ENCODE peak calls at places on chromosomes 2 and 18, in ten cellular contexts. W is astrocyte, N is upper lobe of right lung, S is WTC11, P is heart left ventricle, G is neural crest cell, L is spleen, R is lower lobe of right lung, X is cardiac muscle cell, V is HFFc6. I is an unnamed sample.

GRCh38 chr2:30255466-30256408 is 24.4 kb downstream of the LBH start:
- DNase-seq in W (no peak), N (no peak), S (no peak), P (no peak), G (no peak), L (no peak), R (no peak), X (no peak), V (no peak), I (no peak)

GRCh38 chr18:8849696-8850095 is 144.3 kb downstream of the MTCL1 start:
- DNase-seq in W (peak), N (no peak), S (no peak), P (no peak), G (no peak), L (no peak), R (no peak), X (no peak), V (peak), I (no peak)

GRCh38 chr2:62216616-62217015 is 20.7 kb downstream of the B3GNT2 start:
- DNase-seq in W (peak), N (no peak), S (no peak), P (no peak), G (no peak), L (no peak), R (no peak), X (no peak), V (peak), I (no peak)

GRCh38 chr2:78707776-78708386 is 317.6 kb upstream of the REG3G start:
- DNase-seq in W (no peak), N (no peak), S (no peak), P (no peak), G (no peak), L (no peak), R (no peak), X (no peak), V (no peak), I (no peak)

GRCh38 chr18:24181806-24182205 is 42.9 kb downstream of the CABYR start:
- DNase-seq in W (peak), N (no peak), S (no peak), P (no peak), G (no peak), L (no peak), R (no peak), X (no peak), V (no peak), I (no peak)

GRCh38 chr2:37670378-37671012 is 947 bp downstream of the CDC42EP3 start:
- DNase-seq in W (no peak), N (no peak), S (no peak), P (peak), G (no peak), L (no peak), R (no peak), X (peak), V (no peak), I (no peak)

GRCh38 chr2:176178807-176179271 is 9.6 kb upstream of the HOXD1 start:
- DNase-seq in W (peak), N (no peak), S (no peak), P (no peak), G (no peak), L (no peak), R (no peak), X (no peak), V (no peak), I (no peak)

GRCh38 chr2:232787806-232788205 is 11.4 kb upstream of the KCNJ13 start:
- DNase-seq in W (no peak), N (no peak), S (no peak), P (no peak), G (no peak), L (no peak), R (no peak), X (no peak), V (no peak), I (no peak)

GRCh38 chr2:164061129-164061746 is 325.4 kb upstream of the FIGN start:
- DNase-seq in W (no peak), N (no peak), S (peak), P (no peak), G (peak), L (no peak), R (no peak), X (peak), V (peak), I (no peak)

DNA sequence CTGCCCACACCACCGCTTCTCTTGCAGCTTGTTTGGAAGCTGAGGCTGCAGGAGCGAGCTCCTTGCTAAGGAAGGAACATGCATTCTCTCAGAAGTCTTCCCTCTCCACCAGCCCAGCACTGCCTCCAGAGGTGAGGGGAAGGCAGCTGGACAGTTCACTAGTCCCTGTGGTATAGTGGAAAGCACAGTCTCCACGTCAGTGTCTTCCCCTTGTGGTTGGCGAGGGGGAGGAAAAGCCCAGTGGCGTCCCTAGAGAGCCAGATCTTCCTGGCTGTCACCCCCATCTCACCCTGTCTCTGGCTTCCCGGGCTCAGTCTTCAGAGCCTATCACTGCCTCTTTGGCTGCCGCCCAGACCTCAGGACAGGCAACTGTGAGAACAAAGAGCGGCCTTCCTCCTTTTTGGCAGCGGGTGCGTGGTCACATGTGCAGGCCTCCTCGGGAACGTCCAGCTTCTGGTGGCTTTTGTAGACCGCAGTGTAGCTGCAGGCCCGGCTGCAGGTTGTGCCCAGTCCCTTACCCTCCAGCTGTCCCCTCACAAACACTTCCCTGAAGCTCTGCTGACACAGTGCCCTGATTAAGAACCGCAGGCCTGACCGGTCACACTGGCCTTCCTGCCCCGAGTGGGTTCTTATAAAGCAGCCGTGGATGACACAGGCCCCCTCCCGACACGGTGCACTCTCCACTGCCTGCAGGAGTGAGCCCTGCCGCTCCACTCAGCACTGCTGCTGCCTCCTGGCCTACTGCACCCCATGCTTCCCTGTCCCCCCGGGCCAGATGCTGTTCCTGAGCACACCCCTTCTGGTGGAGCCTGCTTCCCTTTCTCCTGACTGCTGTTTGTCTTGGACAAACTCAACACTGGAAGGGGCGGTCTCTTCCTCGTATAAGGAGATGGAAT is 90.9 kb downstream of the RNF144A start:
- DNase-seq in W (peak), N (peak), S (no peak), P (peak), G (no peak), L (peak), R (peak), X (peak), V (no peak), I (no peak)
- TF ChIP-seq CTCF in W (peak), N (peak), S (no peak), P (no peak), G (no peak), L (no peak), R (peak), X (peak), V (no peak), I (peak)

DNA sequence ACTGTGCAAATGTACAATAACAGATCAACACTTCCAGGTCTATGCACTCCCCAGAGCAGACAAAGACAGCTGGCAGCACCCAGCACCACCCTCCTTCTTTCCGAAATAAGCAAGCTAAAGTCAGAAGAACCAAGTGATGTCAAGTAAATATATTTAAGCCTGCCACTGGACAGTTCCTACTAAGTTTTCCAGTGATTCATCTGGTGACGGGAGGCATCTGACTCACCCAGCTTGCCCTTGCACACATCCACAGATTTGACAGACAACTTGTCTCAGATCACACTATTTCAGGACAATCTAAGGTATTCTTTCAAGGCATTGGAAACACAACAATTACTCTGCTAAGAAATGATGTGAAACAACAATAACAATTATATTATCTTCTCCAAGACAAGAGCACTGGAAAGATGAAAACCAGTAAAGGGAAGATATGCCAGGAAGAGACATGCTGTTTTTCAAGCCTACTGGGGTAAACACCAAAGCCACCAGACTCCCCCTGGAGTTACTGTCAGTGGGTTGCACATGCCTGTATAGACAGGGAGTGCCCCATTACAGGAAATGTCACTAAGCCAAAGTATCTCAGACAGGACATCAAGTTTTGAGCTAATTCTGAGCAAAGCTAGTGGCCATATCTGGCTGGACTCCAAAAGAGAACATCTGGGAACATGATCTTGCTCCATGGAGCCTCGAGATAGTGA is 287.9 kb upstream of the KLHL29 start:
- DNase-seq in W (no peak), N (no peak), S (no peak), P (no peak), G (no peak), L (no peak), R (no peak), X (no peak), V (no peak), I (no peak)
- TF ChIP-seq CTCF in W (no peak), N (no peak), S (no peak), P (no peak), G (no peak), L (no peak), R (no peak), X (no peak), V (no peak), I (no peak)

DNA sequence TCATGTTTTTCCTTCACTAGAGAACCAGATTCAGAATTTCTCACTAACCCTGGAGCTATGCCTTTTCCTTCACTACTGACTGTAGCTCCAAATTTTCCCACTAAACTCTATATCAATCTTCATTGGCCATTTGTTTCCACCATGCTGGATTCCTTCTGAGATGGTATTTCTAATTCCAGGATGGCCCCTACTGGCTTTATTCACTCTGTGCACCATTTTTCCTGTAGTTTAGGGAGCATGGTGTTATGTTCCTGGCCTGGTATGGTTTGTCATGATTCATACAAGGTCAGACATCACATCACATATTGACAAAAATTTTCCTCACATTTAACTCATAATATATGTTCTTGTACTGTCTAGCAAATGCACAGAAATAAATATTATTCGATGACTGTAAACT is 229.2 kb upstream of the TFPI start:
- DNase-seq in W (no peak), N (no peak), S (no peak), P (no peak), G (no peak), L (no peak), R (no peak), X (no peak), V (peak), I (no peak)
- TF ChIP-seq CTCF in W (no peak), N (no peak), S (no peak), P (no peak), G (no peak), L (no peak), R (no peak), X (no peak), V (peak), I (no peak)

GRCh38 chr18:34821669-34822210 is 111.6 kb downstream of the DTNA start:
- DNase-seq in W (no peak), N (no peak), S (no peak), P (no peak), G (no peak), L (no peak), R (no peak), X (no peak), V (peak), I (no peak)
- TF ChIP-seq CTCF in W (no peak), N (no peak), S (no peak), P (no peak), G (no peak), L (no peak), R (no peak), X (no peak), V (no peak), I (peak)

GRCh38 chr2:241872313-241872642 is 2.7 kb downstream of the RTP5 start:
- DNase-seq in W (no peak), N (no peak), S (no peak), P (no peak), G (no peak), L (no peak), R (no peak), X (no peak), V (no peak), I (no peak)
- TF ChIP-seq CTCF in W (no peak), N (no peak), S (no peak), P (no peak), G (no peak), L (no peak), R (no peak), X (no peak), V (no peak), I (no peak)

DNA sequence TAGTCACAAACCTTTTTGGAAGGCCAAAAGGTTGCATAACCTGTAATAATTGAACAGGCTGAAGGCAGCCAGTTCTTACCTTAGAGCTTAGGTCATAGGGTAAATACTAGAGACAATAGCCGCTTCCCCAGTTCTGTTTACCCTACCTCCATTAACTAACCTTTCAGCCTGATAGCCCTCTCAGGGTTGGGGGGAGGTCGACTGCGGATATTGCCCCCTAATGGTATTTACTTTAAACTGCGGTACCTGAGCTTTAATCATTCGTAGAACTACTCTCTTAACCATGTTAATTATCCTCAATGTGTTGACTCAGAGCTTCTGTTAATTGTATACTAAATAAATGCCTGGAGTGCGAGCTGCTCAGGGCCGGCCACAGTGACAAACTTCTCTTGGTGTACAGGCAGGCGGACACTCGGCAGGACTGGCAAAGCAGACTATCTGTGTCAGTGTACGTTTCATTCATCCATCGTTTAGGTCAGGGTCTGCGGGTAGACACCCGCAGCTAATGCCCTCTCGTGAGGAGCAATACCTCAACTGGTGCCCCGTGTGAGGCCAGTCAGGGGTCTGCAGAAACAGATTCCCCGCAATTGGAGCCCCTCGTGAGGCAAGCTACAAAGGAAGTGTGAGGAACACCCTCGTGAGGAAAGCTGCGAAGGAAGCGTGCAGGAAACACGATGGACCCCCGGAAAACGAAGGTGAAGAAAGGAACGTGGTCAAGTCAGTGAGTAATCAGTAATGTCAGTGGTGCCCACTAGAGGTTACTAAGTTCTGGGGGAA is 115.3 kb upstream of the SCN7A start:
- DNase-seq in W (no peak), N (peak), S (no peak), P (no peak), G (no peak), L (no peak), R (no peak), X (no peak), V (no peak), I (no peak)
- TF ChIP-seq CTCF in W (no peak), N (no peak), S (no peak), P (no peak), G (no peak), L (no peak), R (no peak), X (no peak), V (no peak), I (no peak)

DNA sequence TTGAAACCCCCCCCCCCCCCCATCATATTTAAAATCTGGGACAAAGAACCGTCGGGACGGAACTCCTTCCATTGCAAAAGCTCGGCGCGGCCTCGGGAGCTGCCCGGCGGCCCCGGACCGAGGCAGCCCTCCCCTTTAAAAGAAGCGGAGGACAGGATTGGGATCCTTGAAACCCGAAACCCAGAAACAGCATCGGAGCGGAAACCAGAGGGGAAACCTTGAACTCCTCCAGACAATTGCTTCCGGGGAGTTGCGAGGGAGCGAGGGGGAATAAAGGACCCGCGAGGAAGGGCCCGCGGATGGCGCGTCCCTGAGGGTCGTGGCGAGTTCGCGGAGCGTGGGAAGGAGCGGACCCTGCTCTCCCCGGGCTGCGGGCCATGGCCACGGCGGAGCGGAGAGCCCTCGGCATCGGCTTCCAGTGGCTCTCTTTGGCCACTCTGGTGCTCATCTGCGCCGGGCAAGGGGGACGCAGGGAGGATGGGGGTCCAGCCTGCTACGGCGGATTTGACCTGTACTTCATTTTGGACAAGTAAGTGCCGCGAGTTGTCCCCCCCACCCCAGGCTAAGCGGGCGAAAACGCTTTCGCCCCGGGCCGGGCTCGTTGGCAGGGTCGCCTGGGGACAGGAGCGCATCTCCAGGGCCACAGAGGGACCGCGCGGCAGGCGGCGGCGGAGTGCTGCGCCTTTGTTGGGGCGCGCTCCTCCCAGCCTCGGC is at the start of gene ANTXR1:
- DNase-seq in W (peak), N (peak), S (peak), P (peak), G (peak), L (peak), R (peak), X (peak), V (peak), I (peak)
- TF ChIP-seq CTCF in W (no peak), N (no peak), S (no peak), P (peak), G (peak), L (no peak), R (peak), X (no peak), V (peak), I (peak)

GRCh38 chr18:11761553-11761952 is 72.5 kb downstream of the GNAL start:
- DNase-seq in W (no peak), N (no peak), S (no peak), P (no peak), G (no peak), L (no peak), R (no peak), X (no peak), V (no peak), I (no peak)
- TF ChIP-seq CTCF in W (no peak), N (no peak), S (peak), P (no peak), G (peak), L (no peak), R (no peak), X (no peak), V (peak), I (peak)

GRCh38 chr2:42495611-42496010 is 1.8 kb upstream of the KCNG3 start:
- DNase-seq in W (no peak), N (no peak), S (no peak), P (no peak), G (no peak), L (no peak), R (no peak), X (no peak), V (no peak), I (no peak)

GRCh38 chr2:42493885-42494433 is at the start of gene KCNG3:
- DNase-seq in W (peak), N (peak), S (peak), P (peak), G (peak), L (peak), R (peak), X (peak), V (no peak), I (peak)

GRCh38 chr2:42493468-42493884 is 306 bp downstream of the KCNG3 start:
- DNase-seq in W (no peak), N (no peak), S (no peak), P (no peak), G (no peak), L (peak), R (no peak), X (no peak), V (no peak), I (no peak)

GRCh38 chr2:42494434-42495233 is 852 bp upstream of the KCNG3 start:
- DNase-seq in W (peak), N (peak), S (peak), P (peak), G (peak), L (peak), R (peak), X (peak), V (peak), I (peak)

DNA sequence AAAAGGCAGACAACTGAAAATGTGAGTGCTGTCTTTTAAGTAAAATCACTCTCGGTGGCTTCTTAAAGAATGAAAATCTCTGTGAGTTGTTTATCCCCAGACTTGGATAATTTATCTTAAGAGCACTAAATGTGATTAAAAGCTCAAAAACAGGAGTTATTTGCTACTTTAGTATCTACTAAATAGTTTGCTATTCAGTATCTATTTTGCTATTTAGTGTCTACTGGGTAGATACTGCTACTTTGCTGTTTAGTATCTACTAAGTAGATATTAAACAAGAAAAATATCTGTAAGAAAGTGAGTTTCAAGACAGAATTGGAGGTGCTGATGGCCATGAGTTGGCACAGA is 1.4 kb upstream of the KCNG3 start:
- DNase-seq in W (no peak), N (no peak), S (no peak), P (no peak), G (no peak), L (no peak), R (no peak), X (no peak), V (no peak), I (no peak)
- TF ChIP-seq CTCF in W (no peak), N (no peak), S (no peak), P (peak), G (no peak), L (no peak), R (peak), X (no peak), V (peak), I (peak)

I was measured in type B pancreatic cell.